ENCODE peak calls at places on chromosomes 11 and 22, in eight cellular contexts. P is ovary, K is astrocyte of the spinal cord, R is K562, O is left ventricle myocardium inferior, S is GM23248, M is HL-60, B is upper lobe of right lung. X is an unnamed sample.

GRCh38 chr11:133924661-133925060 is 32.1 kb downstream of the IGSF9B start:
- DNase-seq in P (no peak), K (no peak), R (no peak), O (no peak), S (no peak), M (no peak), B (no peak), X (no peak)

GRCh38 chr11:105092255-105093239 is 47.0 kb downstream of the CARD18 start:
- DNase-seq in P (no peak), K (peak), R (no peak), O (no peak), S (no peak), M (no peak), B (no peak), X (no peak)

GRCh38 chr11:134562176-134562575 is 150.1 kb upstream of the B3GAT1 start:
- DNase-seq in P (no peak), K (no peak), R (no peak), O (no peak), S (no peak), M (no peak), B (peak), X (no peak)

GRCh38 chr11:289145-289705 is 299 bp downstream of the PGGHG start:
- DNase-seq in P (peak), K (no peak), R (peak), O (no peak), S (no peak), M (peak), B (no peak), X (peak)

GRCh38 chr11:105713106-105713505 is 103.2 kb downstream of the GRIA4 start:
- DNase-seq in P (no peak), K (no peak), R (no peak), O (no peak), S (no peak), M (no peak), B (no peak), X (no peak)

GRCh38 chr11:16902182-16902581 is 112.0 kb downstream of the PLEKHA7 start:
- DNase-seq in P (no peak), K (peak), R (no peak), O (no peak), S (no peak), M (no peak), B (no peak), X (no peak)

GRCh38 chr11:131584694-131585592 is 214.5 kb downstream of the NTM start:
- DNase-seq in P (no peak), K (no peak), R (peak), O (peak), S (no peak), M (no peak), B (no peak), X (no peak)

GRCh38 chr11:16986434-16987204 is 27.6 kb downstream of the PLEKHA7 start:
- DNase-seq in P (peak), K (peak), R (peak), O (no peak), S (no peak), M (no peak), B (peak), X (peak)

GRCh38 chr11:2149471-2150205 is 10.4 kb upstream of the IGF2 start:
- DNase-seq in P (no peak), K (no peak), R (no peak), O (no peak), S (no peak), M (no peak), B (no peak), X (no peak)

GRCh38 chr11:65777821-65778361 is 2.9 kb downstream of the AP5B1 start:
- DNase-seq in P (no peak), K (no peak), R (no peak), O (no peak), S (no peak), M (no peak), B (peak), X (no peak)

GRCh38 chr22:24952837-24953293 is 349 bp downstream of the KIAA1671 start:
- DNase-seq in P (no peak), K (peak), R (no peak), O (peak), S (peak), M (no peak), B (peak), X (no peak)

GRCh38 chr22:44702479-44703219 is 645 bp downstream of the PRR5 start:
- DNase-seq in P (peak), K (no peak), R (no peak), O (no peak), S (peak), M (peak), B (peak), X (no peak)

GRCh38 chr22:30781271-30781875 is 86.7 kb downstream of the OSBP2 start:
- DNase-seq in P (no peak), K (peak), R (no peak), O (no peak), S (peak), M (no peak), B (no peak), X (no peak)

GRCh38 chr11:15158351-15159015 is 43.8 kb downstream of the INSC start:
- DNase-seq in P (no peak), K (peak), R (no peak), O (no peak), S (peak), M (no peak), B (no peak), X (no peak)

GRCh38 chr22:45897736-45898135 is 79.2 kb downstream of the WNT7B start:
- DNase-seq in P (no peak), K (no peak), R (no peak), O (no peak), S (no peak), M (no peak), B (peak), X (no peak)

GRCh38 chr11:2846056-2846455 is 39.5 kb downstream of the CDKN1C start:
- DNase-seq in P (no peak), K (no peak), R (peak), O (no peak), S (peak), M (no peak), B (no peak), X (no peak)

DNA sequence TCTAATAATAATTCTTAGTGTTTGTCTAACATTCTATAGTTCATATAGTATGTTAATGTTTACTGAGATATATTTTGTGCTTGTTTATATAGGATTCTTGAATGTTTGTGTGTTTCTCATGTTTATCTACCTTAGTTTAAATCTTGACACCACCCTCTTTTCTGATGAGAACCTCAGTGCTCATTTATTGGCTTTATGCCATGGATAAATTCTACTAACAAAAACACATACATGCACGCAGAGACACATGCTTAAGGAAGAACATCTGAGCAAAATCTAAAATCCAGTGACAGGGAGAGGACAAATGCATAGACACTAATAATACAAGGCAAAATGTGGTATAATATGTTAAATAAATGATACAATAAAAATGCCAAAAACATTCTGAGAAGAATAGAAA is 61.6 kb upstream of the CTSC start:
- DNase-seq in P (no peak), K (no peak), R (no peak), O (no peak), S (no peak), M (no peak), B (no peak), X (no peak)
- H3K4me3 ChIP-seq in P (no peak), K (no peak), R (no peak), O (no peak), S (no peak), M (no peak), B (no peak), X (no peak)

DNA sequence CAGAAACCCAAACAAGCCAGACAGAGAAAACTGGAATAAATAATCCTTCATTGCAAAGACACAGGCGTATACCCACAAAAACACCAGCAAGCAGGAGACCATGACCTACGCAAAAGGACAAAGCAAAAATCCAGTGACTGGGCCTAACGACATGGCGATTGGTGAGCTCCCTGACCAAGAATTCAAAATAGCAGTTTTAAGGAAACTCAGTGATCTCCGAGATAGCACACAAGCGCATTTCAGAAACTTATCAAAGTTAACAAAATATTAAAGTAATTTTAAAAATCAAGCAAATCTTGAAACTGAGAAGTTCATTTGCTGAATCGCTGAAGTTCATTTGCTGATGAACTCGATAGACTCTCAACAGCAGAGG is 27.6 kb downstream of the DBX1 start:
- DNase-seq in P (no peak), K (no peak), R (no peak), O (no peak), S (no peak), M (no peak), B (no peak), X (no peak)
- H3K4me3 ChIP-seq in P (peak), K (peak), R (no peak), O (peak), S (peak), M (no peak), B (peak), X (peak)

GRCh38 chr22:49574861-49575702 is 252.6 kb downstream of the BRD1 start:
- DNase-seq in P (no peak), K (no peak), R (no peak), O (peak), S (no peak), M (no peak), B (no peak), X (no peak)
- H3K4me3 ChIP-seq in P (no peak), K (no peak), R (no peak), O (peak), S (no peak), M (no peak), B (peak), X (no peak)

DNA sequence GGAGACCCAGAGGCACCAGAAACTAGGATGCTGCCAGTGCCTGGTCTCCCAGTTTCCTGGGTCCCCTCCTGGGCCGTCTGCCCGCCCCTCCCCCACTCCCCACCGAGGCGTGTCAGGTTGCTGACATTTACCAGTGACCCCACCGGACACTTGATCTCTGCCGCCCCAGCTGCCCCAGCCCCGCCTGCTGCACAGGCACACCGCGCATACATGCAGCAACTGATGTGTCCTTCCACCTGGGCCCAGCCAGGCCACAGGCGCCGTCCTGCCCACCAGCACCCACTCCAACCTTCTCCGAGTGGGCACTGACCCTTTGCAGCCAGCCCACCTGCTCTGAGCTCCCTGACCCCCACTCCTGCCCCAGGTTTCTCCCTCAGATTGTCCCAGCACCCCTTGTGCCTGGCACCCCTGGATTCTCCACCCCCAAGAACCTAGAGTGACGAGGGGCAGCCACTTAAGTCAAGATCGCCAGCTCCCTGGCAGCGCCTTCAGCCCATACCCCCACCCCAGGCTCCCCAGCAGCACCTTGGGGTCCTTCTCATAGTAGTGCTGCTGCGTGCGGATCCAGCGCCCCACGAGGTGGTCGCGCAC is 548 bp downstream of the PYGM start:
- DNase-seq in P (peak), K (no peak), R (no peak), O (no peak), S (no peak), M (no peak), B (peak), X (no peak)
- H3K4me3 ChIP-seq in P (no peak), K (no peak), R (no peak), O (peak), S (no peak), M (no peak), B (peak), X (no peak)

GRCh38 chr11:112459001-112459400 is 198.3 kb upstream of the PLET1 start:
- DNase-seq in P (no peak), K (no peak), R (no peak), O (no peak), S (peak), M (no peak), B (no peak), X (no peak)
- H3K4me3 ChIP-seq in P (no peak), K (no peak), R (no peak), O (no peak), S (peak), M (no peak), B (no peak), X (no peak)

GRCh38 chr11:62569611-62570010 is 4.1 kb downstream of the EEF1G start:
- DNase-seq in P (no peak), K (no peak), R (no peak), O (no peak), S (no peak), M (no peak), B (no peak), X (no peak)

GRCh38 chr11:62566247-62566646 is 7.4 kb downstream of the EEF1G start:
- DNase-seq in P (no peak), K (no peak), R (no peak), O (no peak), S (no peak), M (no peak), B (no peak), X (no peak)

GRCh38 chr11:62565100-62565802 is 8.4 kb downstream of the EEF1G start:
- DNase-seq in P (no peak), K (no peak), R (no peak), O (no peak), S (no peak), M (no peak), B (no peak), X (no peak)

GRCh38 chr11:62572431-62572830 is 1.3 kb downstream of the EEF1G start:
- DNase-seq in P (no peak), K (no peak), R (no peak), O (no peak), S (no peak), M (no peak), B (no peak), X (no peak)

GRCh38 chr11:62567018-62567633 is 6.6 kb downstream of the EEF1G start:
- DNase-seq in P (no peak), K (no peak), R (no peak), O (no peak), S (no peak), M (no peak), B (no peak), X (no peak)
- H3K4me3 ChIP-seq in P (no peak), K (no peak), R (no peak), O (no peak), S (no peak), M (no peak), B (no peak), X (no peak)

GRCh38 chr11:97279341-97279740 is 889.5 kb downstream of the JRKL start:
- DNase-seq in P (no peak), K (no peak), R (no peak), O (peak), S (no peak), M (no peak), B (no peak), X (no peak)
- H3K4me3 ChIP-seq in P (no peak), K (no peak), R (no peak), O (no peak), S (no peak), M (no peak), B (no peak), X (no peak)

X was measured in naive thymus-derived CD4-positive, alpha-beta T cell.